ENCODE peak calls at places on chromosome X, in eight cellular contexts. I is C1 segment of cervical spinal cord; J is neural crest cell; D is ELR; C is natural killer cell; F is Ammon's horn; N is CD4-positive, CD25-positive, alpha-beta regulatory T cell; K is frontal cortex. G is an unnamed sample.
A peak's percentile ranks its signal among the peaks of the same experiment; 100 is the strongest.

GRCh38 chrX:63013549-63013948 is 337.6 kb downstream of the SPIN4 start:
- DNase-seq in J (no peak), D (no peak), K (no peak), F (no peak), C (no peak), I (no peak), N (no peak), G (no peak)

GRCh38 chrX:350534-351321 is 32.1 kb upstream of the GTPBP6 start:
- DNase-seq in C (no peak), I (no peak), F (no peak), J (no peak), N (no peak), K (no peak), D (no peak), G (no peak)

GRCh38 chrX:47828984-47829383 is 7.7 kb upstream of the ZNF81 start:
- DNase-seq in C (no peak), I (no peak), D (no peak), J (no peak), K (no peak), F (no peak), N (no peak), G (no peak)

GRCh38 chrX:70168238-70169188 is 8.8 kb upstream of the DGAT2L6 start:
- DNase-seq in I (no peak), C (no peak), N (no peak), D (peak; percentile 77), F (peak; percentile 30), J (no peak), K (no peak), G (peak; percentile 10)

GRCh38 chrX:107574054-107574683 is 54.1 kb upstream of the PRPS1 start:
- DNase-seq in C (no peak), F (no peak), J (no peak), I (no peak), N (no peak), D (peak; percentile 86), K (no peak), G (no peak)

GRCh38 chrX:13092455-13092941 is 48.1 kb upstream of the FAM9C start:
- DNase-seq in N (peak; percentile 78), F (peak; percentile 51), I (no peak), K (no peak), D (no peak), J (no peak), C (peak; percentile 61), G (peak; percentile 50)

GRCh38 chrX:111519215-111519614 is 7.8 kb downstream of the SERTM2 start:
- DNase-seq in D (no peak), I (no peak), N (no peak), F (no peak), K (no peak), J (peak; percentile 20), C (no peak), G (no peak)

GRCh38 chrX:95629737-95630136 is 1054.9 kb upstream of the DIAPH2 start:
- DNase-seq in F (no peak), C (no peak), N (no peak), K (no peak), D (peak; percentile 0), J (no peak), I (no peak), G (no peak)

GRCh38 chrX:49726966-49727365 is 31.2 kb upstream of the PAGE1 start:
- DNase-seq in I (no peak), C (no peak), D (no peak), N (no peak), J (no peak), K (no peak), F (no peak), G (no peak)

GRCh38 chrX:108304210-108304609 is 134.0 kb downstream of the COL4A6 start:
- DNase-seq in N (no peak), F (no peak), K (no peak), D (peak; percentile 18), J (no peak), C (no peak), I (no peak), G (no peak)

GRCh38 chrX:110531873-110532272 is 173.2 kb downstream of the RTL9 start:
- DNase-seq in J (no peak), I (no peak), D (peak; percentile 37), F (no peak), C (no peak), N (no peak), K (no peak), G (no peak)

GRCh38 chrX:27598312-27598711 is 8.2 kb downstream of the DCAF8L2 start:
- DNase-seq in D (no peak), C (no peak), F (no peak), K (no peak), J (no peak), N (no peak), I (peak; percentile 0), G (peak; percentile 30)